ENCODE peak calls at places on chromosomes 1 and 21, in eight cellular contexts. R, N, D, G, C, A, I and M are unnamed samples.

GRCh38 chr1:99170516-99170915 is 93.8 kb upstream of the PLPPR4 start:
- DNase-seq in A (no peak), G (no peak), I (peak), D (no peak), R (peak), C (no peak), N (no peak), M (no peak)

GRCh38 chr1:5415621-5416020 is 576.6 kb downstream of the NPHP4 start:
- DNase-seq in C (no peak), R (no peak), D (no peak), A (no peak), G (no peak), N (no peak), I (no peak), M (no peak)

GRCh38 chr1:111476761-111477309 is 3.1 kb downstream of the C1orf162 start:
- DNase-seq in N (no peak), A (no peak), G (peak), D (no peak), I (no peak), C (no peak), R (no peak), M (no peak)

GRCh38 chr1:44584167-44584566 is 90.1 kb downstream of the TMEM53 start:
- DNase-seq in I (no peak), C (no peak), A (no peak), R (no peak), D (no peak), G (no peak), N (no peak), M (no peak)

GRCh38 chr21:29649370-29649963 is 290.3 kb downstream of the GRIK1 start:
- DNase-seq in A (no peak), N (no peak), R (no peak), D (no peak), G (no peak), C (no peak), I (no peak), M (no peak)

GRCh38 chr1:233647083-233647482 is 33.2 kb downstream of the KCNK1 start:
- DNase-seq in C (no peak), D (no peak), N (no peak), A (no peak), I (no peak), R (no peak), G (no peak), M (no peak)

GRCh38 chr1:33111965-33112364 is 31.0 kb downstream of the AZIN2 start:
- DNase-seq in R (no peak), C (no peak), I (peak), G (no peak), A (no peak), N (no peak), D (no peak), M (no peak)

GRCh38 chr1:203103201-203103600 is 17.4 kb upstream of the MYOG start:
- DNase-seq in N (no peak), D (no peak), G (no peak), C (no peak), A (no peak), I (no peak), R (no peak), M (no peak)

GRCh38 chr1:205570796-205571537 is 60.8 kb downstream of the ELK4 start:
- DNase-seq in C (no peak), G (no peak), A (no peak), N (no peak), D (no peak), R (no peak), I (no peak), M (no peak)

GRCh38 chr1:172144445-172145060 is 275.9 kb upstream of the C1orf105 start:
- DNase-seq in N (no peak), C (no peak), D (no peak), G (no peak), A (peak), R (peak), I (peak), M (no peak)

GRCh38 chr1:103250441-103250861 is 142.1 kb upstream of the COL11A1 start:
- DNase-seq in R (peak), A (no peak), G (no peak), I (peak), C (no peak), D (no peak), N (peak), M (no peak)

GRCh38 chr1:32115496-32115895 is 7.6 kb downstream of the KPNA6 start:
- DNase-seq in A (no peak), N (no peak), G (no peak), C (no peak), I (no peak), R (no peak), D (no peak), M (no peak)

GRCh38 chr1:8980656-8981055 is 35.0 kb downstream of the CA6 start:
- DNase-seq in I (no peak), A (no peak), G (no peak), D (no peak), N (no peak), R (no peak), C (no peak), M (no peak)

GRCh38 chr1:243343970-243344749 is 88.3 kb downstream of the SDCCAG8 start:
- DNase-seq in A (no peak), G (no peak), I (peak), R (peak), N (peak), C (no peak), D (no peak), M (no peak)

GRCh38 chr1:51693420-51694144 is 76.7 kb downstream of the OSBPL9 start:
- DNase-seq in D (no peak), R (peak), G (no peak), N (no peak), A (no peak), C (no peak), I (peak), M (no peak)